ENCODE peak calls at places on chromosome 14, in nine cellular contexts. One of them, this sample, is unnamed.

GRCh38 chr14:57382283-57382682 is 8.1 kb upstream of the NAA30 start:
- DNase-seq in right atrium auricular region: no peak
- DNase-seq in tibial nerve: no peak
- DNase-seq in activated CD8-positive, alpha-beta T cell treated with anti-CD3 and anti-CD28 coated beads for 36 hours: no peak
- DNase-seq in pancreas: no peak
- DNase-seq in NB4: no peak
- DNase-seq in uterus: no peak
- DNase-seq in heart right ventricle: no peak
- DNase-seq in AG09319: no peak
- DNase-seq in this sample: no peak

GRCh38 chr14:97336179-97336578 is 539.0 kb downstream of the VRK1 start:
- DNase-seq in NB4: no peak
- DNase-seq in tibial nerve: no peak
- DNase-seq in activated CD8-positive, alpha-beta T cell treated with anti-CD3 and anti-CD28 coated beads for 36 hours: no peak
- DNase-seq in heart right ventricle: no peak
- DNase-seq in pancreas: no peak
- DNase-seq in AG09319: no peak
- DNase-seq in right atrium auricular region: no peak
- DNase-seq in uterus: no peak
- DNase-seq in this sample: no peak

GRCh38 chr14:78950654-78951053 is 780.5 kb downstream of the NRXN3 start:
- DNase-seq in uterus: no peak
- DNase-seq in activated CD8-positive, alpha-beta T cell treated with anti-CD3 and anti-CD28 coated beads for 36 hours: no peak
- DNase-seq in right atrium auricular region: no peak
- DNase-seq in pancreas: no peak
- DNase-seq in tibial nerve: no peak
- DNase-seq in NB4: no peak
- DNase-seq in heart right ventricle: no peak
- DNase-seq in AG09319: no peak
- DNase-seq in this sample: no peak

GRCh38 chr14:77131206-77131605 is 10.4 kb downstream of the ZDHHC22 start:
- DNase-seq in tibial nerve: no peak
- DNase-seq in right atrium auricular region: no peak
- DNase-seq in NB4: no peak
- DNase-seq in uterus: no peak
- DNase-seq in pancreas: no peak
- DNase-seq in heart right ventricle: no peak
- DNase-seq in AG09319: no peak
- DNase-seq in activated CD8-positive, alpha-beta T cell treated with anti-CD3 and anti-CD28 coated beads for 36 hours: no peak
- DNase-seq in this sample: no peak

GRCh38 chr14:103003850-103004249 is 53.5 kb downstream of the CDC42BPB start:
- DNase-seq in AG09319: no peak
- DNase-seq in uterus: no peak
- DNase-seq in heart right ventricle: no peak
- DNase-seq in activated CD8-positive, alpha-beta T cell treated with anti-CD3 and anti-CD28 coated beads for 36 hours: no peak
- DNase-seq in pancreas: no peak
- DNase-seq in right atrium auricular region: no peak
- DNase-seq in tibial nerve: no peak
- DNase-seq in NB4: no peak
- DNase-seq in this sample: no peak

GRCh38 chr14:26255213-26255612 is 342.6 kb downstream of the NOVA1 start:
- DNase-seq in NB4: peak; percentile 15
- DNase-seq in pancreas: no peak
- DNase-seq in activated CD8-positive, alpha-beta T cell treated with anti-CD3 and anti-CD28 coated beads for 36 hours: no peak
- DNase-seq in tibial nerve: no peak
- DNase-seq in uterus: no peak
- DNase-seq in right atrium auricular region: no peak
- DNase-seq in AG09319: no peak
- DNase-seq in heart right ventricle: no peak
- DNase-seq in this sample: no peak

GRCh38 chr14:77616133-77616453 is 344 bp downstream of the SPTLC2 start:
- DNase-seq in right atrium auricular region: no peak
- DNase-seq in uterus: no peak
- DNase-seq in activated CD8-positive, alpha-beta T cell treated with anti-CD3 and anti-CD28 coated beads for 36 hours: no peak
- DNase-seq in AG09319: no peak
- DNase-seq in tibial nerve: no peak
- DNase-seq in pancreas: no peak
- DNase-seq in NB4: peak; percentile 46
- DNase-seq in heart right ventricle: peak; percentile 29
- DNase-seq in this sample: no peak

GRCh38 chr14:50657753-50658152 is 10.4 kb downstream of the SAV1 start:
- DNase-seq in NB4: no peak
- DNase-seq in pancreas: no peak
- DNase-seq in tibial nerve: no peak
- DNase-seq in heart right ventricle: no peak
- DNase-seq in right atrium auricular region: no peak
- DNase-seq in activated CD8-positive, alpha-beta T cell treated with anti-CD3 and anti-CD28 coated beads for 36 hours: no peak
- DNase-seq in uterus: no peak
- DNase-seq in AG09319: no peak
- DNase-seq in this sample: no peak

GRCh38 chr14:81710232-81710845 is 176.7 kb upstream of the SEL1L start:
- DNase-seq in uterus: no peak
- DNase-seq in pancreas: no peak
- DNase-seq in AG09319: no peak
- DNase-seq in tibial nerve: no peak
- DNase-seq in heart right ventricle: peak; percentile 8
- DNase-seq in right atrium auricular region: no peak
- DNase-seq in NB4: peak; percentile 64
- DNase-seq in activated CD8-positive, alpha-beta T cell treated with anti-CD3 and anti-CD28 coated beads for 36 hours: peak; percentile 10
- DNase-seq in this sample: no peak

GRCh38 chr14:104881369-104881979 is 16.4 kb downstream of the CEP170B start:
- DNase-seq in heart right ventricle: peak; percentile 62
- DNase-seq in activated CD8-positive, alpha-beta T cell treated with anti-CD3 and anti-CD28 coated beads for 36 hours: no peak
- DNase-seq in right atrium auricular region: no peak
- DNase-seq in AG09319: no peak
- DNase-seq in tibial nerve: no peak
- DNase-seq in NB4: peak; percentile 34
- DNase-seq in uterus: no peak
- DNase-seq in pancreas: peak; percentile 18
- DNase-seq in this sample: no peak

GRCh38 chr14:72515779-72516770 is 377.8 kb downstream of the DPF3 start:
- DNase-seq in heart right ventricle: peak; percentile 14
- DNase-seq in AG09319: no peak
- DNase-seq in NB4: peak; percentile 22
- DNase-seq in right atrium auricular region: peak; percentile 50
- DNase-seq in activated CD8-positive, alpha-beta T cell treated with anti-CD3 and anti-CD28 coated beads for 36 hours: no peak
- DNase-seq in tibial nerve: no peak
- DNase-seq in pancreas: peak; percentile 28
- DNase-seq in uterus: no peak
- DNase-seq in this sample: no peak

GRCh38 chr14:71300474-71301359 is 393.5 kb downstream of the PCNX1 start:
- DNase-seq in AG09319: no peak
- DNase-seq in right atrium auricular region: no peak
- DNase-seq in tibial nerve: no peak
- DNase-seq in heart right ventricle: no peak
- DNase-seq in pancreas: no peak
- DNase-seq in activated CD8-positive, alpha-beta T cell treated with anti-CD3 and anti-CD28 coated beads for 36 hours: no peak
- DNase-seq in NB4: no peak
- DNase-seq in uterus: no peak
- DNase-seq in this sample: no peak

DNA sequence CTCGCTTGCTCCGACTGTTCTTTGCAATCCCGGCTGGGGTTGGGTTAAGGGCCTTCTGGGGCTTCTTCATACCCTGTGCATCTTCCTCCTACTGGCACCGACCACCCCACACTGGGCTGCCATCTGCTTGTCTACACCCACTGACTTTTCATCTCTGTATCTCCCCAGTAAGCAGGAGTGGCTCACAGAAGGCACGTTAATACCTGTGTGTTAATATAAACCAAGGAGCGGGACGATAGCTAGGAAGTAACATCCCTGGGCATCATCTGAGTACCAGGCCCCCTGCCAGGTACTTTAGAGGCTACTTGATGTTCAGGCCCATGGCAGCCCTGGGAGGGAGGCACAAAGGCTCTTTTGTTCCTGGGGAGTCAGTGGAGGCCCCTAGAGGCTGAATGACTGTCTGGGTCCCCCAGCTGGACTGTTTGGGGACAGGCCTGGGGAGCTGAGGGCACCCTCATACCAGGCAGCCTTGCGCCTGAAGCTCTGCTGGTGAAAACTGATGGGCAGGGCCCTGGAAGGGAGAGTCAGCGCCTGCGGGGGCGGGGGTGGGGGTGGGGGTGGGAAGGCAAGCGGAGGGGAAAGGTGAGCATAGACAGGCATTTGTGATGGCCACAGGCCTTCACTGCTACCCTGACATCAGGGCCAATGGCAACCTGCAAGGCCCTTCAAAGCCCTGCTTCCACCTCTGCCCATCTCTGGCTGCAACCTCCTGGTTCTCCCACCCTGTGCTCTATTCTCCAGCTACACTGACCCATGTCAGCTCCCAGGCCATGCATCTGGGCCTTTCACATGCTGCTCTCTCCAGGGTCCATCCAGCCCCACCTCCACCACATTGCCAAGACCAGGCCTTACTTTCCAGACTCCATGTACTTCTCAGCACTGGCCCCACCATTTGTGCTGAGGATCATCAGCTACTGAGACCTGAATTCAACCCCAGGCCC is 34.2 kb upstream of the DEGS2 start:
- DNase-seq in heart right ventricle: no peak
- DNase-seq in right atrium auricular region: no peak
- DNase-seq in AG09319: no peak
- DNase-seq in uterus: no peak
- DNase-seq in tibial nerve: no peak
- DNase-seq in pancreas: no peak
- DNase-seq in NB4: peak; percentile 34
- DNase-seq in activated CD8-positive, alpha-beta T cell treated with anti-CD3 and anti-CD28 coated beads for 36 hours: peak; percentile 40
- DNase-seq in this sample: peak; percentile 59
- TF ChIP-seq CTCF in heart right ventricle: no peak
- TF ChIP-seq CTCF in right atrium auricular region: no peak
- TF ChIP-seq CTCF in AG09319: no peak
- TF ChIP-seq CTCF in uterus: no peak
- TF ChIP-seq CTCF in tibial nerve: no peak
- TF ChIP-seq CTCF in pancreas: no peak
- TF ChIP-seq CTCF in NB4: no peak
- TF ChIP-seq CTCF in activated CD8-positive, alpha-beta T cell treated with anti-CD3 and anti-CD28 coated beads for 36 hours: no peak
- TF ChIP-seq CTCF in this sample: no peak

GRCh38 chr14:94307410-94307992 is 14.4 kb upstream of the SERPINA10 start:
- DNase-seq in right atrium auricular region: no peak
- DNase-seq in heart right ventricle: no peak
- DNase-seq in activated CD8-positive, alpha-beta T cell treated with anti-CD3 and anti-CD28 coated beads for 36 hours: no peak
- DNase-seq in uterus: no peak
- DNase-seq in NB4: peak; percentile 61
- DNase-seq in tibial nerve: no peak
- DNase-seq in AG09319: no peak
- DNase-seq in pancreas: no peak
- DNase-seq in this sample: no peak
- TF ChIP-seq CTCF in right atrium auricular region: no peak
- TF ChIP-seq CTCF in heart right ventricle: no peak
- TF ChIP-seq CTCF in activated CD8-positive, alpha-beta T cell treated with anti-CD3 and anti-CD28 coated beads for 36 hours: peak; percentile 52
- TF ChIP-seq CTCF in uterus: no peak
- TF ChIP-seq CTCF in NB4: peak; percentile 57
- TF ChIP-seq CTCF in tibial nerve: no peak
- TF ChIP-seq CTCF in AG09319: no peak
- TF ChIP-seq CTCF in pancreas: no peak
- TF ChIP-seq CTCF in this sample: no peak

DNA sequence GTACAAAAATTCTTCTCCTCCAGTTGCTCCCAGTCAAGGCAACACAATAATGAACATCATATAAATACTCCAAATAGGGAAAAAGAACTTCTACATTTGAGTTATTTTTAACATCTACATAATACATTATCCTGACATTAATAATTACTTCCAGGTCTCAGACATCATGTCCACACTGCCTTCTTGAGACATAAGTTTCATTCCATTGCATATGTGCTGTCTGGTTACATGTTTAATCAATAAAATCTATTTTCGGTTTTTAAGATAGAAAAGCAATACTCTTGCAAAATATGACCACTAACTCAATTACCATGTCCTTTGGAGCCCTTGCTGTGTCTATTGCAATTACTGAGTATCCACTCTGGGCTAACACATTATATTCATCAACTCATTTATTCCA is 881.8 kb downstream of the GALC start:
- DNase-seq in NB4: no peak
- DNase-seq in AG09319: no peak
- DNase-seq in activated CD8-positive, alpha-beta T cell treated with anti-CD3 and anti-CD28 coated beads for 36 hours: no peak
- DNase-seq in heart right ventricle: no peak
- DNase-seq in pancreas: no peak
- DNase-seq in right atrium auricular region: no peak
- DNase-seq in uterus: no peak
- DNase-seq in tibial nerve: no peak
- DNase-seq in this sample: no peak
- TF ChIP-seq CTCF in NB4: no peak
- TF ChIP-seq CTCF in AG09319: no peak
- TF ChIP-seq CTCF in activated CD8-positive, alpha-beta T cell treated with anti-CD3 and anti-CD28 coated beads for 36 hours: no peak
- TF ChIP-seq CTCF in heart right ventricle: no peak
- TF ChIP-seq CTCF in pancreas: no peak
- TF ChIP-seq CTCF in right atrium auricular region: no peak
- TF ChIP-seq CTCF in uterus: no peak
- TF ChIP-seq CTCF in tibial nerve: no peak
- TF ChIP-seq CTCF in this sample: no peak

GRCh38 chr14:33943081-33943480 is 7.8 kb downstream of the EGLN3 start:
- DNase-seq in activated CD8-positive, alpha-beta T cell treated with anti-CD3 and anti-CD28 coated beads for 36 hours: no peak
- DNase-seq in pancreas: peak; percentile 51
- DNase-seq in tibial nerve: no peak
- DNase-seq in AG09319: no peak
- DNase-seq in uterus: no peak
- DNase-seq in right atrium auricular region: no peak
- DNase-seq in NB4: no peak
- DNase-seq in heart right ventricle: no peak
- DNase-seq in this sample: no peak

GRCh38 chr14:33940561-33941011 is 10.3 kb downstream of the EGLN3 start:
- DNase-seq in heart right ventricle: no peak
- DNase-seq in tibial nerve: no peak
- DNase-seq in pancreas: no peak
- DNase-seq in uterus: no peak
- DNase-seq in NB4: no peak
- DNase-seq in activated CD8-positive, alpha-beta T cell treated with anti-CD3 and anti-CD28 coated beads for 36 hours: no peak
- DNase-seq in AG09319: no peak
- DNase-seq in right atrium auricular region: no peak
- DNase-seq in this sample: no peak

GRCh38 chr14:33938131-33938949 is 12.5 kb downstream of the EGLN3 start:
- DNase-seq in NB4: no peak
- DNase-seq in AG09319: no peak
- DNase-seq in right atrium auricular region: peak; percentile 79
- DNase-seq in activated CD8-positive, alpha-beta T cell treated with anti-CD3 and anti-CD28 coated beads for 36 hours: no peak
- DNase-seq in uterus: peak; percentile 64
- DNase-seq in tibial nerve: no peak
- DNase-seq in pancreas: peak; percentile 91
- DNase-seq in heart right ventricle: peak; percentile 81
- DNase-seq in this sample: no peak

GRCh38 chr14:33943484-33943883 is 7.4 kb downstream of the EGLN3 start:
- DNase-seq in AG09319: no peak
- DNase-seq in uterus: no peak
- DNase-seq in pancreas: peak; percentile 44
- DNase-seq in right atrium auricular region: no peak
- DNase-seq in heart right ventricle: no peak
- DNase-seq in activated CD8-positive, alpha-beta T cell treated with anti-CD3 and anti-CD28 coated beads for 36 hours: no peak
- DNase-seq in tibial nerve: no peak
- DNase-seq in NB4: no peak
- DNase-seq in this sample: no peak

DNA sequence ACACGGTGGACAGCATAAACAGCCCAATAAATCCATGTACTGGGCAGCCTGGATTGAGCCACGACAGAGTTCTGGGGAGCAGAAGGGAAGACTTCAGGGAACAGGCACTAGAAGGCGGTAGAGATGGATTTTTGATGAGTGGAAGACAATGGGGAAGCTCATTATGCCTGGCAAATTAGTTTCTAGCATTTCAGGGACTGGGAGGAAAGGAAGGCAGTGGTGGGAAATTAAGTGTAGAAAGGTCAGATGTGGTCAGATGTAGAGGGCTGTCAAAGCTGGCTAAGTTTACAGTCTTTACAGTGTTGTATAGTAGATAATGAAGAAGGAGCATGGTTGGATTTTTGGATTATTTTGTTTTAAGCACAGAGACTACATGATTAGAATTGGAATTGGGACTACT is 9.1 kb downstream of the EGLN3 start:
- DNase-seq in right atrium auricular region: no peak
- DNase-seq in heart right ventricle: no peak
- DNase-seq in pancreas: no peak
- DNase-seq in activated CD8-positive, alpha-beta T cell treated with anti-CD3 and anti-CD28 coated beads for 36 hours: no peak
- DNase-seq in uterus: no peak
- DNase-seq in AG09319: no peak
- DNase-seq in NB4: no peak
- DNase-seq in tibial nerve: no peak
- DNase-seq in this sample: no peak
- TF ChIP-seq CTCF in right atrium auricular region: no peak
- TF ChIP-seq CTCF in heart right ventricle: no peak
- TF ChIP-seq CTCF in pancreas: no peak
- TF ChIP-seq CTCF in activated CD8-positive, alpha-beta T cell treated with anti-CD3 and anti-CD28 coated beads for 36 hours: no peak
- TF ChIP-seq CTCF in uterus: no peak
- TF ChIP-seq CTCF in AG09319: no peak
- TF ChIP-seq CTCF in NB4: no peak
- TF ChIP-seq CTCF in tibial nerve: no peak
- TF ChIP-seq CTCF in this sample: no peak